ENCODE peak calls at places on chromosomes 16 and 17, in four cellular contexts. One of them, this sample, is unnamed.

GRCh38 chr16:47732122-47732805 is 271.1 kb downstream of the PHKB start:
- DNase-seq in adrenal gland: no peak
- DNase-seq in foreskin fibroblast: peak
- DNase-seq in colonic mucosa: no peak
- DNase-seq in this sample: no peak

GRCh38 chr16:81921415-81921814 is 89.9 kb downstream of the SDR42E1 start:
- DNase-seq in foreskin fibroblast: no peak
- DNase-seq in colonic mucosa: no peak
- DNase-seq in adrenal gland: no peak
- DNase-seq in this sample: no peak

GRCh38 chr16:55508941-55509920 is at the start of gene LPCAT2:
- DNase-seq in foreskin fibroblast: peak
- DNase-seq in colonic mucosa: peak
- DNase-seq in adrenal gland: peak
- DNase-seq in this sample: no peak

GRCh38 chr16:29656688-29657523 is 6.1 kb upstream of the SPN start:
- DNase-seq in colonic mucosa: no peak
- DNase-seq in adrenal gland: no peak
- DNase-seq in foreskin fibroblast: no peak
- DNase-seq in this sample: no peak

GRCh38 chr17:6853764-6854442 is 22.4 kb upstream of the TEKT1 start:
- DNase-seq in colonic mucosa: no peak
- DNase-seq in foreskin fibroblast: no peak
- DNase-seq in adrenal gland: no peak
- DNase-seq in this sample: no peak

GRCh38 chr16:68651136-68651535 is 6.0 kb downstream of the CDH3 start:
- DNase-seq in adrenal gland: no peak
- DNase-seq in colonic mucosa: no peak
- DNase-seq in foreskin fibroblast: no peak
- DNase-seq in this sample: no peak

GRCh38 chr16:49602201-49603041 is 228.8 kb downstream of the C16orf78 start:
- DNase-seq in adrenal gland: no peak
- DNase-seq in foreskin fibroblast: no peak
- DNase-seq in colonic mucosa: peak
- DNase-seq in this sample: no peak

GRCh38 chr17:2842464-2842863 is 46.2 kb downstream of the RAP1GAP2 start:
- DNase-seq in foreskin fibroblast: no peak
- DNase-seq in colonic mucosa: no peak
- DNase-seq in adrenal gland: no peak
- DNase-seq in this sample: no peak

GRCh38 chr17:64216385-64217248 is 46.4 kb downstream of the TEX2 start:
- DNase-seq in adrenal gland: no peak
- DNase-seq in colonic mucosa: peak
- DNase-seq in foreskin fibroblast: peak
- DNase-seq in this sample: no peak

GRCh38 chr17:80080081-80080480 is 21.3 kb upstream of the GAA start:
- DNase-seq in foreskin fibroblast: no peak
- DNase-seq in adrenal gland: no peak
- DNase-seq in colonic mucosa: no peak
- DNase-seq in this sample: no peak

GRCh38 chr17:8152981-8153549 is 861 bp upstream of the PER1 start:
- DNase-seq in foreskin fibroblast: no peak
- DNase-seq in colonic mucosa: no peak
- DNase-seq in adrenal gland: peak
- DNase-seq in this sample: no peak

GRCh38 chr16:75591001-75591852 is 25.0 kb downstream of the GABARAPL2 start:
- DNase-seq in adrenal gland: no peak
- DNase-seq in colonic mucosa: peak
- DNase-seq in foreskin fibroblast: peak
- DNase-seq in this sample: no peak

GRCh38 chr16:48607056-48607825 is 2.7 kb downstream of the N4BP1 start:
- DNase-seq in adrenal gland: no peak
- DNase-seq in colonic mucosa: peak
- DNase-seq in foreskin fibroblast: peak
- DNase-seq in this sample: no peak

GRCh38 chr17:5282639-5283217 is 644 bp downstream of the RABEP1 start:
- DNase-seq in adrenal gland: peak
- DNase-seq in colonic mucosa: peak
- DNase-seq in foreskin fibroblast: peak
- DNase-seq in this sample: peak

DNA sequence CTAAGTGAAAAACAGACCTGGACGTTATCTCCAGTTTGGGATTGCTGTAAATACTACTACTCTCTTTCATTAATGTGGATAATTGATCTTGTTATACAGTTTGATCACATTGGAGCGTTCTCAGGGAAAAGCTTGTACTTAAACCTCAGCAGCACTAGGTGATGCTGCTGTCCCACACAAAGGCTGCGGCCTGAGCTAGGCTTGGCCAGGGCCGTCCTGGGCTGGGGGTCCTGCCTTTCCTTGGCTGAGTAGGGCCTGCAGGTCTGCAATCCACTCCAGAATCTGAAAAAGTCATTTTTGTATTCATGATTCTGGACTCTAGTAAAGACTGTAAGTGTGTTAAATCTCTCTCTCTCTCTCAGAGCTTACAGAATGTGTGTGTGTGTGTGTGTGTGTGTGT is 23.7 kb upstream of the PMFBP1 start:
- DNase-seq in colonic mucosa: no peak
- DNase-seq in foreskin fibroblast: peak
- DNase-seq in adrenal gland: no peak
- DNase-seq in this sample: no peak
- TF ChIP-seq CTCF in colonic mucosa: no peak
- TF ChIP-seq CTCF in foreskin fibroblast: peak
- TF ChIP-seq CTCF in adrenal gland: no peak
- TF ChIP-seq CTCF in this sample: no peak

DNA sequence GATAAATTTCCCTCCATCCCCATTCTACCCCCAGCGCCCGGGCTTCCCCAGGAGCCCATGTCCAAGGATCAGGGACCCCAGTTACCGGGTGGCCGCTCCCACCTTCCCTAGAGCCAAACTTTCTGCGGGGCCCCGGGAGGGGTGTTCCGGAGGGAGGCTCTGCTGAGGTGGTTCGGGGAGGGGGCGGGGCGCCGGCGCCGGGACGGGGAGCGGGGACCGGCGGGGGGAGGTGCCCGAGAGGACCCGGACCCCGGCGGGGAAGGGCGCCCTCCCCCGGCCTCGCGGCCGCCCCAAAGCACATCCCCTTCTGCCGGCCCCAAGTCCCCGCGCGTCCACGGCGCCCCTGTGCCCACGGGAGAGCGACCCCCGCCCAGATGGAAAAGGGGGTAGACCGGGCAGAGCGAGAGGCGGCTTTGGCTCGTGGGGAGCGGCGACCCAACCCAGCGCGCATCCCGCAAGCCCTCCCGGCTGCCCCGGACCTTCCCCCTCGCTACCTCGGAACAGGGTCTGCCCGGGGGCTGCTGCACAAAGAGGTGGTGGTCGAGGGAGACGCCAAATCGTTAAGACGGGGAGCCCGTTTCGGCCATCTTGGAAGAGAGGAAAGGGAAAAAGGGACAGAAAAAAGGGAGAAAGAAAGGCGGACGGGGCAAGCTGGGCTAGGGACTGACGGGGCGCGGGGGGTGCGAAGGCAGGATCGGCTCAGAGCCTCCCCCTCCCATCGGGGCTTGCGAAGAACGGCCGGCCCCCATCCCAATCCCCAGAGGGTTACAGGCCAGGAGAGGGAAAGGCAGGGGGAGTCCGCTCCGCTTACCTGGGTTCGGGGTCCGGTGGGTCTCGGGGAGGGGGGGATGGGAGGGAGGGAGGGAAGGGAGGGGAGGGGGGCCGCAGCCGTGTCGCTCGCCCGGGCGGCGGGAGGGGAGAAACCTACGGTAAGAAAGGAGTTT is 479 bp downstream of the PCGF2 start:
- DNase-seq in adrenal gland: peak
- DNase-seq in foreskin fibroblast: peak
- DNase-seq in colonic mucosa: peak
- DNase-seq in this sample: no peak
- TF ChIP-seq CTCF in adrenal gland: peak
- TF ChIP-seq CTCF in foreskin fibroblast: no peak
- TF ChIP-seq CTCF in colonic mucosa: no peak
- TF ChIP-seq CTCF in this sample: no peak

GRCh38 chr16:85386467-85387170 is 226.5 kb upstream of the GSE1 start:
- DNase-seq in foreskin fibroblast: no peak
- DNase-seq in adrenal gland: no peak
- DNase-seq in colonic mucosa: peak
- DNase-seq in this sample: no peak

GRCh38 chr16:85385463-85386331 is 227.4 kb upstream of the GSE1 start:
- DNase-seq in colonic mucosa: no peak
- DNase-seq in adrenal gland: no peak
- DNase-seq in foreskin fibroblast: no peak
- DNase-seq in this sample: no peak

GRCh38 chr16:85387731-85388295 is 225.3 kb upstream of the GSE1 start:
- DNase-seq in adrenal gland: no peak
- DNase-seq in colonic mucosa: peak
- DNase-seq in foreskin fibroblast: no peak
- DNase-seq in this sample: no peak

GRCh38 chr16:85384831-85385462 is 228.2 kb upstream of the GSE1 start:
- DNase-seq in adrenal gland: no peak
- DNase-seq in colonic mucosa: peak
- DNase-seq in foreskin fibroblast: no peak
- DNase-seq in this sample: no peak

GRCh38 chr16:85387171-85387507 is 226.0 kb upstream of the GSE1 start:
- DNase-seq in foreskin fibroblast: no peak
- DNase-seq in adrenal gland: peak
- DNase-seq in colonic mucosa: peak
- DNase-seq in this sample: no peak
- TF ChIP-seq CTCF in foreskin fibroblast: no peak
- TF ChIP-seq CTCF in adrenal gland: no peak
- TF ChIP-seq CTCF in colonic mucosa: no peak
- TF ChIP-seq CTCF in this sample: no peak

GRCh38 chr17:82105882-82106696 is 8.1 kb upstream of the FASN start:
- DNase-seq in adrenal gland: peak
- DNase-seq in foreskin fibroblast: peak
- DNase-seq in colonic mucosa: peak
- DNase-seq in this sample: peak
- TF ChIP-seq CTCF in adrenal gland: no peak
- TF ChIP-seq CTCF in foreskin fibroblast: peak
- TF ChIP-seq CTCF in colonic mucosa: peak
- TF ChIP-seq CTCF in this sample: peak

GRCh38 chr17:10697092-10698081 is at the start of the genes ADPRM and SCO1:
- DNase-seq in colonic mucosa: peak
- DNase-seq in foreskin fibroblast: peak
- DNase-seq in adrenal gland: peak
- DNase-seq in this sample: peak
- TF ChIP-seq CTCF in colonic mucosa: peak
- TF ChIP-seq CTCF in foreskin fibroblast: peak
- TF ChIP-seq CTCF in adrenal gland: peak
- TF ChIP-seq CTCF in this sample: no peak

DNA sequence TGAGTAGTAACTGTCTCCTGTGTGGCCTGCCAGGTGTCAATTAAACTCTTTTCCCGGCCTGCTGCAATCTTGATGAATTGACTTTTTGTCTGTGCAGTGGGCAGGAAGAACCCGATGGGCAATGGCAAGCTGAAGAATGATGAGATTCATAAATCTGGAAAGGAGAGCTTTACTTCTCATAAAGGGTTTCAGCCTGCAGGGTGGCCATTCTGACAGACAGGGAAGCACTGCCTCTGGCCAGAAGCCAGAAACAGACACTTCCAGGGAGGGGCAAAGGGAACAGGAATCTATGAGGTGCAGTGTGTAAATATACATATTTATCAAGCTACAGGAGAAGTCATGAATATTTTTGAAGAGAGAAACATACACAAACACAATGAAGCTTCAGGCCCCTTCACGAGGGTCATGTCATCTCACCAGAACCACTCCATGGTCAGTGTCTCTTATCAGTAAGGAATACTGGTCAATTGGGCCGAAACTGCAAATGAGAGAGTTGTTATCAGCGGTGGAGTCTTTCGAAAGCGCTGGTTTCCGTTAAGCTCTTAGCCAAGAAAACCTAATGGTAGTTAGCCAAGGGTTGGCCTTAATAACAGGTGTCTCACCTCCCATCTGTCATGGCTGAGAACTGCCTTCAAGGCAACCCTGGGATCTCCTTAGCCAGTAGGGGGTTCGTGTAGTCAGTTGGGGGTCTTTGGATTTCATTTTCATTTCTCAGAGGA is 1.3 kb upstream of the NARF start:
- DNase-seq in foreskin fibroblast: no peak
- DNase-seq in adrenal gland: no peak
- DNase-seq in colonic mucosa: peak
- DNase-seq in this sample: no peak
- TF ChIP-seq CTCF in foreskin fibroblast: no peak
- TF ChIP-seq CTCF in adrenal gland: no peak
- TF ChIP-seq CTCF in colonic mucosa: no peak
- TF ChIP-seq CTCF in this sample: no peak

DNA sequence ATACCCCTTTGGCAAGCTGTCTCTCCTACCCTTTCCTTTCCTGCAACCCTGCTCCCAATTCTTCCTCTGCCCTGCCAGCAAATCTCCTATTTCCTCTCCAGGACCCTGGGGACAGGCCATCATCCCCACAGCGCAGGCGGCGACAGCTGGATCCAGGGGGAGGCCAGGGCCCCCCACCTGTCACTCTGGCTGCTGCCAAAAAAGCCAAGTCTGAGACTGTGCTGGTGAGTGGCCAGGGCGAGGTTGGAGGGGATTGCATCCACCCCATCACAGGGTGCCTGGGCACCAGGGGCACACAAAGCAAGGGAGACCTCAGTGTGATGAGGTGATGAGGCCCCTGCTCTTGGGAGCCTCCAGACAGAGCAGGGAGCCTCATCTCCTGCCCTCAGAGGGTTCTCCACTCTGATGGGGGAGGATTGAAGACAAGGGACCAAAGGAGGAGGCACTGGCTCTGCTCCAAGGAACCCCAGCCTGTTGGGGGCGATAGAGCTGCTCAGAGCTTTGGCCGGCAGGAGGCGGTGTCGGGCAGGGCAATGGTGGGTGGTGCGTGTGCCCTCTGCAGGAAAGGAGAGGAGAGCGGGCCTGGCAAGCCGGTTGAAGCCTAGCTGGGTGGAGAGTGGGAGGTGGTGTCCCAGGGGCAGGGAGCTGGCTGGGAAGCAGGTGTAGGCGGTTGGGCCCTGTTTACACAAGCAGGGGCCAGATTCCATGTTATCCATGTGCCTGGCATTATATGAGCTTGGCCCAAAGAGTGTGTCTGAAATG is 15.6 kb upstream of the PDK2 start:
- DNase-seq in adrenal gland: no peak
- DNase-seq in foreskin fibroblast: peak
- DNase-seq in colonic mucosa: peak
- DNase-seq in this sample: no peak
- TF ChIP-seq CTCF in adrenal gland: peak
- TF ChIP-seq CTCF in foreskin fibroblast: peak
- TF ChIP-seq CTCF in colonic mucosa: peak
- TF ChIP-seq CTCF in this sample: no peak

GRCh38 chr17:60138769-60139437 is 10.9 kb upstream of the CA4 start:
- DNase-seq in colonic mucosa: no peak
- DNase-seq in foreskin fibroblast: no peak
- DNase-seq in adrenal gland: no peak
- DNase-seq in this sample: no peak

GRCh38 chr17:60137731-60138130 is 12.0 kb upstream of the CA4 start:
- DNase-seq in foreskin fibroblast: no peak
- DNase-seq in colonic mucosa: no peak
- DNase-seq in adrenal gland: no peak
- DNase-seq in this sample: no peak

GRCh38 chr17:60142872-60143499 is 6.8 kb upstream of the CA4 start:
- DNase-seq in colonic mucosa: peak
- DNase-seq in adrenal gland: peak
- DNase-seq in foreskin fibroblast: peak
- DNase-seq in this sample: peak

GRCh38 chr17:60141111-60142018 is 8.4 kb upstream of the CA4 start:
- DNase-seq in foreskin fibroblast: peak
- DNase-seq in adrenal gland: no peak
- DNase-seq in colonic mucosa: no peak
- DNase-seq in this sample: no peak

GRCh38 chr17:60139438-60140285 is 10.1 kb upstream of the CA4 start:
- DNase-seq in foreskin fibroblast: peak
- DNase-seq in adrenal gland: peak
- DNase-seq in colonic mucosa: peak
- DNase-seq in this sample: peak
- TF ChIP-seq CTCF in foreskin fibroblast: peak
- TF ChIP-seq CTCF in adrenal gland: peak
- TF ChIP-seq CTCF in colonic mucosa: peak
- TF ChIP-seq CTCF in this sample: peak